ENCODE peak calls at places on chromosomes 11 and 22, in seven cellular contexts. One of them, this sample, is unnamed.
A peak's percentile ranks its signal among the peaks of the same experiment; 100 is the strongest.

GRCh38 chr22:38728899-38729796 is 23.4 kb downstream of the GTPBP1 start:
- DNase-seq in lower lobe of right lung: no peak
- DNase-seq in type B pancreatic cell: no peak
- DNase-seq in fibroblast of the aortic adventitia: no peak
- DNase-seq in endothelial cell of umbilical vein: no peak
- DNase-seq in fibroblast of lung: no peak
- DNase-seq in spleen: peak; percentile 48
- DNase-seq in this sample: no peak

GRCh38 chr22:46587492-46588278 is 32.5 kb upstream of the GRAMD4 start:
- DNase-seq in lower lobe of right lung: peak; percentile 68
- DNase-seq in type B pancreatic cell: peak; percentile 69
- DNase-seq in fibroblast of the aortic adventitia: no peak
- DNase-seq in endothelial cell of umbilical vein: no peak
- DNase-seq in fibroblast of lung: no peak
- DNase-seq in spleen: peak; percentile 96
- DNase-seq in this sample: no peak

GRCh38 chr11:130646881-130647280 is 198.4 kb downstream of the ADAMTS15 start:
- DNase-seq in lower lobe of right lung: no peak
- DNase-seq in type B pancreatic cell: peak; percentile 15
- DNase-seq in fibroblast of the aortic adventitia: peak; percentile 83
- DNase-seq in endothelial cell of umbilical vein: no peak
- DNase-seq in fibroblast of lung: peak; percentile 69
- DNase-seq in spleen: no peak
- DNase-seq in this sample: no peak

GRCh38 chr22:48979482-48979881 is 848.2 kb downstream of the BRD1 start:
- DNase-seq in lower lobe of right lung: no peak
- DNase-seq in type B pancreatic cell: no peak
- DNase-seq in fibroblast of the aortic adventitia: no peak
- DNase-seq in endothelial cell of umbilical vein: no peak
- DNase-seq in fibroblast of lung: no peak
- DNase-seq in spleen: no peak
- DNase-seq in this sample: no peak

GRCh38 chr11:21133244-21133643 is 463.9 kb downstream of the NELL1 start:
- DNase-seq in lower lobe of right lung: no peak
- DNase-seq in type B pancreatic cell: no peak
- DNase-seq in fibroblast of the aortic adventitia: no peak
- DNase-seq in endothelial cell of umbilical vein: no peak
- DNase-seq in fibroblast of lung: no peak
- DNase-seq in spleen: no peak
- DNase-seq in this sample: no peak

GRCh38 chr11:123405123-123405592 is 24.9 kb upstream of the GRAMD1B start:
- DNase-seq in lower lobe of right lung: no peak
- DNase-seq in type B pancreatic cell: no peak
- DNase-seq in fibroblast of the aortic adventitia: no peak
- DNase-seq in endothelial cell of umbilical vein: no peak
- DNase-seq in fibroblast of lung: no peak
- DNase-seq in spleen: no peak
- DNase-seq in this sample: no peak

GRCh38 chr22:22463855-22464540 is 44.5 kb downstream of the ZNF280B start:
- DNase-seq in lower lobe of right lung: no peak
- DNase-seq in type B pancreatic cell: no peak
- DNase-seq in fibroblast of the aortic adventitia: peak; percentile 81
- DNase-seq in endothelial cell of umbilical vein: peak; percentile 54
- DNase-seq in fibroblast of lung: peak; percentile 40
- DNase-seq in spleen: no peak
- DNase-seq in this sample: no peak

GRCh38 chr11:77505956-77506355 is 32.1 kb upstream of the PAK1 start:
- DNase-seq in lower lobe of right lung: no peak
- DNase-seq in type B pancreatic cell: no peak
- DNase-seq in fibroblast of the aortic adventitia: no peak
- DNase-seq in endothelial cell of umbilical vein: no peak
- DNase-seq in fibroblast of lung: no peak
- DNase-seq in spleen: no peak
- DNase-seq in this sample: no peak

GRCh38 chr11:32422545-32422944 is 12.8 kb downstream of the WT1 start:
- DNase-seq in lower lobe of right lung: no peak
- DNase-seq in type B pancreatic cell: no peak
- DNase-seq in fibroblast of the aortic adventitia: no peak
- DNase-seq in endothelial cell of umbilical vein: no peak
- DNase-seq in fibroblast of lung: no peak
- DNase-seq in spleen: no peak
- DNase-seq in this sample: no peak

GRCh38 chr11:74257934-74258553 is 53.4 kb downstream of the P4HA3 start:
- DNase-seq in lower lobe of right lung: no peak
- DNase-seq in type B pancreatic cell: no peak
- DNase-seq in fibroblast of the aortic adventitia: peak; percentile 90
- DNase-seq in endothelial cell of umbilical vein: peak; percentile 75
- DNase-seq in fibroblast of lung: peak; percentile 61
- DNase-seq in spleen: no peak
- DNase-seq in this sample: no peak

GRCh38 chr22:43342347-43343261 is 568 bp downstream of the SCUBE1 start:
- DNase-seq in lower lobe of right lung: no peak
- DNase-seq in type B pancreatic cell: no peak
- DNase-seq in fibroblast of the aortic adventitia: no peak
- DNase-seq in endothelial cell of umbilical vein: no peak
- DNase-seq in fibroblast of lung: no peak
- DNase-seq in spleen: peak; percentile 54
- DNase-seq in this sample: no peak

GRCh38 chr11:72989727-72990126 is 152.4 kb downstream of the FCHSD2 start:
- DNase-seq in lower lobe of right lung: no peak
- DNase-seq in type B pancreatic cell: no peak
- DNase-seq in fibroblast of the aortic adventitia: peak; percentile 33
- DNase-seq in endothelial cell of umbilical vein: no peak
- DNase-seq in fibroblast of lung: no peak
- DNase-seq in spleen: no peak
- DNase-seq in this sample: no peak

GRCh38 chr11:114243461-114244372 is 52.5 kb upstream of the NNMT start:
- DNase-seq in lower lobe of right lung: no peak
- DNase-seq in type B pancreatic cell: no peak
- DNase-seq in fibroblast of the aortic adventitia: no peak
- DNase-seq in endothelial cell of umbilical vein: no peak
- DNase-seq in fibroblast of lung: no peak
- DNase-seq in spleen: no peak
- DNase-seq in this sample: no peak

GRCh38 chr22:21802056-21802455 is 65.4 kb downstream of the MAPK1 start:
- DNase-seq in lower lobe of right lung: no peak
- DNase-seq in type B pancreatic cell: no peak
- DNase-seq in fibroblast of the aortic adventitia: no peak
- DNase-seq in endothelial cell of umbilical vein: no peak
- DNase-seq in fibroblast of lung: peak; percentile 33
- DNase-seq in spleen: no peak
- DNase-seq in this sample: no peak

GRCh38 chr11:88482871-88483301 is 145.3 kb upstream of the CTSC start:
- DNase-seq in lower lobe of right lung: no peak
- DNase-seq in type B pancreatic cell: no peak
- DNase-seq in fibroblast of the aortic adventitia: peak; percentile 17
- DNase-seq in endothelial cell of umbilical vein: no peak
- DNase-seq in fibroblast of lung: peak; percentile 75
- DNase-seq in spleen: no peak
- DNase-seq in this sample: no peak

GRCh38 chr11:35035894-35036408 is 103.0 kb upstream of the CD44 start:
- DNase-seq in lower lobe of right lung: no peak
- DNase-seq in type B pancreatic cell: no peak
- DNase-seq in fibroblast of the aortic adventitia: peak; percentile 99
- DNase-seq in endothelial cell of umbilical vein: peak; percentile 88
- DNase-seq in fibroblast of lung: peak; percentile 98
- DNase-seq in spleen: no peak
- DNase-seq in this sample: no peak

GRCh38 chr11:43933608-43934358 is 8.7 kb upstream of the C11orf96 start:
- DNase-seq in lower lobe of right lung: no peak
- DNase-seq in type B pancreatic cell: no peak
- DNase-seq in fibroblast of the aortic adventitia: peak; percentile 65
- DNase-seq in endothelial cell of umbilical vein: no peak
- DNase-seq in fibroblast of lung: peak; percentile 56
- DNase-seq in spleen: no peak
- DNase-seq in this sample: no peak

GRCh38 chr11:124402326-124402922 is 3.6 kb upstream of the OR8B3 start:
- DNase-seq in lower lobe of right lung: peak; percentile 51
- DNase-seq in type B pancreatic cell: no peak
- DNase-seq in fibroblast of the aortic adventitia: peak; percentile 86
- DNase-seq in endothelial cell of umbilical vein: peak; percentile 67
- DNase-seq in fibroblast of lung: peak; percentile 77
- DNase-seq in spleen: no peak
- DNase-seq in this sample: peak; percentile 70

GRCh38 chr11:15472405-15472799 is 357.7 kb downstream of the INSC start:
- DNase-seq in lower lobe of right lung: no peak
- DNase-seq in type B pancreatic cell: no peak
- DNase-seq in fibroblast of the aortic adventitia: no peak
- DNase-seq in endothelial cell of umbilical vein: no peak
- DNase-seq in fibroblast of lung: no peak
- DNase-seq in spleen: no peak
- DNase-seq in this sample: no peak

GRCh38 chr11:15471028-15471708 is 356.4 kb downstream of the INSC start:
- DNase-seq in lower lobe of right lung: no peak
- DNase-seq in type B pancreatic cell: no peak
- DNase-seq in fibroblast of the aortic adventitia: no peak
- DNase-seq in endothelial cell of umbilical vein: no peak
- DNase-seq in fibroblast of lung: no peak
- DNase-seq in spleen: no peak
- DNase-seq in this sample: no peak

GRCh38 chr11:15468471-15468870 is 353.7 kb downstream of the INSC start:
- DNase-seq in lower lobe of right lung: no peak
- DNase-seq in type B pancreatic cell: no peak
- DNase-seq in fibroblast of the aortic adventitia: no peak
- DNase-seq in endothelial cell of umbilical vein: no peak
- DNase-seq in fibroblast of lung: peak; percentile 6
- DNase-seq in spleen: no peak
- DNase-seq in this sample: no peak

GRCh38 chr11:15471709-15472404 is 357.1 kb downstream of the INSC start:
- DNase-seq in lower lobe of right lung: no peak
- DNase-seq in type B pancreatic cell: no peak
- DNase-seq in fibroblast of the aortic adventitia: no peak
- DNase-seq in endothelial cell of umbilical vein: no peak
- DNase-seq in fibroblast of lung: no peak
- DNase-seq in spleen: no peak
- DNase-seq in this sample: no peak

GRCh38 chr11:15473954-15474837 is 359.5 kb downstream of the INSC start:
- DNase-seq in lower lobe of right lung: no peak
- DNase-seq in type B pancreatic cell: no peak
- DNase-seq in fibroblast of the aortic adventitia: no peak
- DNase-seq in endothelial cell of umbilical vein: no peak
- DNase-seq in fibroblast of lung: no peak
- DNase-seq in spleen: no peak
- DNase-seq in this sample: no peak
- TF ChIP-seq CTCF in lower lobe of right lung: no peak
- TF ChIP-seq CTCF in type B pancreatic cell: no peak
- TF ChIP-seq CTCF in fibroblast of the aortic adventitia: no peak
- TF ChIP-seq CTCF in endothelial cell of umbilical vein: no peak
- TF ChIP-seq CTCF in fibroblast of lung: no peak
- TF ChIP-seq CTCF in spleen: no peak
- TF ChIP-seq CTCF in this sample: no peak

GRCh38 chr11:12410006-12410728 is 32.8 kb downstream of the PARVA start:
- DNase-seq in lower lobe of right lung: no peak
- DNase-seq in type B pancreatic cell: no peak
- DNase-seq in fibroblast of the aortic adventitia: peak; percentile 56
- DNase-seq in endothelial cell of umbilical vein: peak; percentile 15
- DNase-seq in fibroblast of lung: peak; percentile 68
- DNase-seq in spleen: no peak
- DNase-seq in this sample: no peak
- TF ChIP-seq CTCF in lower lobe of right lung: no peak
- TF ChIP-seq CTCF in type B pancreatic cell: no peak
- TF ChIP-seq CTCF in fibroblast of the aortic adventitia: peak; percentile 32
- TF ChIP-seq CTCF in endothelial cell of umbilical vein: no peak
- TF ChIP-seq CTCF in fibroblast of lung: peak; percentile 43
- TF ChIP-seq CTCF in spleen: no peak
- TF ChIP-seq CTCF in this sample: peak; percentile 48

GRCh38 chr11:30859709-30860108 is 273.6 kb upstream of the MPPED2 start:
- DNase-seq in lower lobe of right lung: no peak
- DNase-seq in type B pancreatic cell: no peak
- DNase-seq in fibroblast of the aortic adventitia: no peak
- DNase-seq in endothelial cell of umbilical vein: no peak
- DNase-seq in fibroblast of lung: no peak
- DNase-seq in spleen: no peak
- DNase-seq in this sample: no peak

GRCh38 chr11:30852645-30853044 is 266.5 kb upstream of the MPPED2 start:
- DNase-seq in lower lobe of right lung: no peak
- DNase-seq in type B pancreatic cell: no peak
- DNase-seq in fibroblast of the aortic adventitia: no peak
- DNase-seq in endothelial cell of umbilical vein: no peak
- DNase-seq in fibroblast of lung: no peak
- DNase-seq in spleen: no peak
- DNase-seq in this sample: no peak

GRCh38 chr11:30853470-30853869 is 267.3 kb upstream of the MPPED2 start:
- DNase-seq in lower lobe of right lung: no peak
- DNase-seq in type B pancreatic cell: no peak
- DNase-seq in fibroblast of the aortic adventitia: no peak
- DNase-seq in endothelial cell of umbilical vein: no peak
- DNase-seq in fibroblast of lung: no peak
- DNase-seq in spleen: no peak
- DNase-seq in this sample: no peak

GRCh38 chr11:30852091-30852490 is 265.9 kb upstream of the MPPED2 start:
- DNase-seq in lower lobe of right lung: no peak
- DNase-seq in type B pancreatic cell: no peak
- DNase-seq in fibroblast of the aortic adventitia: no peak
- DNase-seq in endothelial cell of umbilical vein: no peak
- DNase-seq in fibroblast of lung: no peak
- DNase-seq in spleen: no peak
- DNase-seq in this sample: no peak

DNA sequence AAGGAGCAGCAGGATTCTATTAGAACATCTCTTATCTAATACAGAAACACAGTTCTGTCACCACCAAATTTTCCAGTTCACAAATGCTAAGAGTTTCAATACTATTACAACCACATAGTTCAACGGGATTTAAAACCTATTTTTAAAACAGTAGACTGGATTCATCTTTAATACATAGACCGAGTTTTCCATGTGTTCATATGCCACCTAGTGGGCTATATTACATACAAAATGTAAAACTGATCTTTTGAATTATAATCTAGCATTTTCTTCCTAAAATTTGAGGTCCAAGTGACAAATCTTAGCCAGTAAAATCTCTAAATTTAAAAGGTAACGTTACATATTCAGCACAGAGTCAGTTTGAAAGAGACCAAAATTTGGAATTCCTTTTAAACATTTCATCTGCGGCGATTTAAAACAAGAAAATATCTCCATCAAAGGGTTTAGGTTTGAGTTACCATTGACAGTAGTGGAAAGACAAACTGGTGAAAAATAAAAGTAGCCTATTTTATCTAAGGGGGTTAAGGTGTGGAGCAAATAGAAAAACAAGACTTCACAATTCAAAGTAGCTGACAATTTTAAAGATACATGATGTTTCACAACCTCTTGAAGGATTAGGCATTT is 269.3 kb upstream of the MPPED2 start:
- DNase-seq in lower lobe of right lung: no peak
- DNase-seq in type B pancreatic cell: no peak
- DNase-seq in fibroblast of the aortic adventitia: peak; percentile 4
- DNase-seq in endothelial cell of umbilical vein: peak; percentile 9
- DNase-seq in fibroblast of lung: peak; percentile 1
- DNase-seq in spleen: no peak
- DNase-seq in this sample: no peak
- TF ChIP-seq CTCF in lower lobe of right lung: peak; percentile 23
- TF ChIP-seq CTCF in type B pancreatic cell: peak; percentile 77
- TF ChIP-seq CTCF in fibroblast of the aortic adventitia: peak; percentile 17
- TF ChIP-seq CTCF in endothelial cell of umbilical vein: peak; percentile 3
- TF ChIP-seq CTCF in fibroblast of lung: peak; percentile 11
- TF ChIP-seq CTCF in spleen: no peak
- TF ChIP-seq CTCF in this sample: peak; percentile 54

DNA sequence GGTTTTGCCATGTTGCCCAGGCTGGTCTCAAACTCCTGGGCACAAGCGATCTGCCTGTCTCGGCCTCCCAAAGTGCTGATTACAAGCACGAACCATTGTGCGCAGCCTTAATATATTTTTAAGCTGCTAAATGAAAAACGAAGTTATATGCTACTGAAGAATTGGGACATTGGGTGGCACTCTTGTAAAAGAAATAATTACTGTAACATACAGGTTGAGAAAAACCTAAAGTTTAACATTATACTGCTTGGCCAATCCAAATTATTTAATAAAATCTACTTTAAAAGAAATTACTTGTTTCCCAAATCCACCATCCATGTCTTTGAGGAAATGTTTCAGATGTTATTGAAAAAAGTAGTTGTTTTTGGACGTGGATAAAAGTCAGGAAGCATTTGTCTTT is 37.9 kb upstream of the ARHGAP32 start:
- DNase-seq in lower lobe of right lung: no peak
- DNase-seq in type B pancreatic cell: no peak
- DNase-seq in fibroblast of the aortic adventitia: peak; percentile 47
- DNase-seq in endothelial cell of umbilical vein: peak; percentile 12
- DNase-seq in fibroblast of lung: no peak
- DNase-seq in spleen: no peak
- DNase-seq in this sample: no peak
- TF ChIP-seq CTCF in lower lobe of right lung: no peak
- TF ChIP-seq CTCF in type B pancreatic cell: no peak
- TF ChIP-seq CTCF in fibroblast of the aortic adventitia: no peak
- TF ChIP-seq CTCF in endothelial cell of umbilical vein: no peak
- TF ChIP-seq CTCF in fibroblast of lung: no peak
- TF ChIP-seq CTCF in spleen: no peak
- TF ChIP-seq CTCF in this sample: peak; percentile 29